ENCODE peak calls at places on chromosomes 4 and X, in six cellular contexts. One of them, this sample, is unnamed.

GRCh38 chrX:19599253-19599652 is 83.9 kb upstream of the MAP3K15 start:
- DNase-seq in AG04450: no peak
- DNase-seq in PC-9: no peak
- DNase-seq in T-helper 17 cell: no peak
- DNase-seq in right atrium auricular region: no peak
- DNase-seq in ascending aorta: no peak
- DNase-seq in this sample: no peak

GRCh38 chrX:10773318-10773717 is 152.9 kb upstream of the MID1 start:
- DNase-seq in AG04450: no peak
- DNase-seq in PC-9: no peak
- DNase-seq in T-helper 17 cell: no peak
- DNase-seq in right atrium auricular region: no peak
- DNase-seq in ascending aorta: no peak
- DNase-seq in this sample: no peak

GRCh38 chrX:107673933-107674479 is 45.7 kb downstream of the PRPS1 start:
- DNase-seq in AG04450: no peak
- DNase-seq in PC-9: peak; percentile 75
- DNase-seq in T-helper 17 cell: peak; percentile 77
- DNase-seq in right atrium auricular region: peak; percentile 93
- DNase-seq in ascending aorta: peak; percentile 95
- DNase-seq in this sample: peak; percentile 29

GRCh38 chr4:13615162-13615561 is 12.4 kb downstream of the BOD1L1 start:
- DNase-seq in AG04450: no peak
- DNase-seq in PC-9: no peak
- DNase-seq in T-helper 17 cell: no peak
- DNase-seq in right atrium auricular region: no peak
- DNase-seq in ascending aorta: no peak
- DNase-seq in this sample: no peak

GRCh38 chr4:75254745-75255144 is 259.5 kb downstream of the RCHY1 start:
- DNase-seq in AG04450: no peak
- DNase-seq in PC-9: no peak
- DNase-seq in T-helper 17 cell: no peak
- DNase-seq in right atrium auricular region: no peak
- DNase-seq in ascending aorta: no peak
- DNase-seq in this sample: no peak

GRCh38 chr4:7466904-7467303 is 32.2 kb upstream of the PSAPL1 start:
- DNase-seq in AG04450: no peak
- DNase-seq in PC-9: no peak
- DNase-seq in T-helper 17 cell: no peak
- DNase-seq in right atrium auricular region: no peak
- DNase-seq in ascending aorta: no peak
- DNase-seq in this sample: no peak

GRCh38 chrX:11998944-11999343 is 139.3 kb upstream of the FRMPD4 start:
- DNase-seq in AG04450: no peak
- DNase-seq in PC-9: no peak
- DNase-seq in T-helper 17 cell: no peak
- DNase-seq in right atrium auricular region: no peak
- DNase-seq in ascending aorta: no peak
- DNase-seq in this sample: no peak

GRCh38 chr4:6343950-6344408 is 74.3 kb downstream of the WFS1 start:
- DNase-seq in AG04450: peak; percentile 18
- DNase-seq in PC-9: peak; percentile 74
- DNase-seq in T-helper 17 cell: no peak
- DNase-seq in right atrium auricular region: no peak
- DNase-seq in ascending aorta: no peak
- DNase-seq in this sample: no peak

GRCh38 chr4:168955674-168956073 is 54.4 kb downstream of the CBR4 start:
- DNase-seq in AG04450: no peak
- DNase-seq in PC-9: no peak
- DNase-seq in T-helper 17 cell: no peak
- DNase-seq in right atrium auricular region: no peak
- DNase-seq in ascending aorta: no peak
- DNase-seq in this sample: no peak

GRCh38 chr4:153222162-153222789 is 18.0 kb downstream of the TRIM2 start:
- DNase-seq in AG04450: peak; percentile 59
- DNase-seq in PC-9: no peak
- DNase-seq in T-helper 17 cell: no peak
- DNase-seq in right atrium auricular region: peak; percentile 80
- DNase-seq in ascending aorta: peak; percentile 83
- DNase-seq in this sample: no peak

GRCh38 chrX:27619975-27620374 is 29.8 kb downstream of the DCAF8L2 start:
- DNase-seq in AG04450: no peak
- DNase-seq in PC-9: no peak
- DNase-seq in T-helper 17 cell: no peak
- DNase-seq in right atrium auricular region: no peak
- DNase-seq in ascending aorta: no peak
- DNase-seq in this sample: no peak

GRCh38 chrX:151505796-151506195 is 57.7 kb upstream of the PASD1 start:
- DNase-seq in AG04450: no peak
- DNase-seq in PC-9: peak; percentile 22
- DNase-seq in T-helper 17 cell: no peak
- DNase-seq in right atrium auricular region: no peak
- DNase-seq in ascending aorta: no peak
- DNase-seq in this sample: no peak

GRCh38 chrX:56729152-56729557 is at the start of gene NBDY:
- DNase-seq in AG04450: no peak
- DNase-seq in PC-9: peak; percentile 59
- DNase-seq in T-helper 17 cell: no peak
- DNase-seq in right atrium auricular region: peak; percentile 62
- DNase-seq in ascending aorta: peak; percentile 64
- DNase-seq in this sample: peak; percentile 12

GRCh38 chr4:106583567-106583966 is 215.0 kb upstream of the GIMD1 start:
- DNase-seq in AG04450: peak; percentile 63
- DNase-seq in PC-9: no peak
- DNase-seq in T-helper 17 cell: no peak
- DNase-seq in right atrium auricular region: no peak
- DNase-seq in ascending aorta: no peak
- DNase-seq in this sample: no peak

GRCh38 chrX:41145920-41146608 is 60.8 kb downstream of the USP9X start:
- DNase-seq in AG04450: peak; percentile 43
- DNase-seq in PC-9: no peak
- DNase-seq in T-helper 17 cell: no peak
- DNase-seq in right atrium auricular region: no peak
- DNase-seq in ascending aorta: no peak
- DNase-seq in this sample: no peak

GRCh38 chrX:39677987-39678840 is 419.5 kb downstream of the BCOR start:
- DNase-seq in AG04450: no peak
- DNase-seq in PC-9: no peak
- DNase-seq in T-helper 17 cell: no peak
- DNase-seq in right atrium auricular region: no peak
- DNase-seq in ascending aorta: no peak
- DNase-seq in this sample: no peak

GRCh38 chrX:134721766-134722532 is 63.7 kb upstream of the PLAC1 start:
- DNase-seq in AG04450: no peak
- DNase-seq in PC-9: no peak
- DNase-seq in T-helper 17 cell: no peak
- DNase-seq in right atrium auricular region: no peak
- DNase-seq in ascending aorta: no peak
- DNase-seq in this sample: no peak

GRCh38 chr4:15778742-15779231 is 659 bp downstream of the CD38 start:
- DNase-seq in AG04450: no peak
- DNase-seq in PC-9: peak; percentile 15
- DNase-seq in T-helper 17 cell: no peak
- DNase-seq in right atrium auricular region: no peak
- DNase-seq in ascending aorta: no peak
- DNase-seq in this sample: peak; percentile 17

GRCh38 chr4:82509029-82509428 is 52.8 kb downstream of the TMEM150C start:
- DNase-seq in AG04450: no peak
- DNase-seq in PC-9: no peak
- DNase-seq in T-helper 17 cell: no peak
- DNase-seq in right atrium auricular region: no peak
- DNase-seq in ascending aorta: no peak
- DNase-seq in this sample: no peak

DNA sequence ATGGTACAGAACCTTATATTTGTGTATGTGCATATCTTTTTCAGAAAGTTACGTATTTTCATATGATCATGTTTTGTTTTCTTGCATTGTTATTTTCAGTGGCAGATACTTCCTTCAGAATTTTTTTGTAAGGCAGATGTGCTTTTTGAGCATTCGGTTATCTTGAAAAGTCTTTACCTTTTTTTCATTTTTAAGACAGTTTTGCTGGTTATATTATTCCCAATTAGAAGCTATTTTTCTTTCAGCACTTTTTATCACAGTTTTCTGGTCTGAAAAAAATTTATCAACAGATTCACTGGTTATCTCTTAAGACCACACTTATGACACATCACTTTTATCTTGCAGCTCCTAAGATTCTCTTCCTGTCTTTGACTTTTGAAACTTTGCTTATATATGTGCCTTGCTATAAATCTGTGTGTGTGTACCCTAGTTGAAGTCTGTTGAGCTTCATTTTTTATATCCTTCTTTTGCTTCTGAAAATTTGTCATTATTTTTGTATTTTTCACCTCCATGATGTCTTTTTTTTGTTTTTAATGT is 53.1 kb downstream of the ZNF732 start:
- DNase-seq in AG04450: no peak
- DNase-seq in PC-9: no peak
- DNase-seq in T-helper 17 cell: no peak
- DNase-seq in right atrium auricular region: no peak
- DNase-seq in ascending aorta: no peak
- DNase-seq in this sample: no peak
- H3K9me3 ChIP-seq in AG04450: peaks cover 18% of the 10 kb centered on the region
- H3K9me3 ChIP-seq in PC-9: no peaks in the 10 kb centered on the region
- H3K9me3 ChIP-seq in T-helper 17 cell: peaks cover 17% of the 10 kb centered on the region
- H3K9me3 ChIP-seq in right atrium auricular region: peaks cover 29% of the 10 kb centered on the region
- H3K9me3 ChIP-seq in ascending aorta: peaks cover 54% of the 10 kb centered on the region
- H3K9me3 ChIP-seq in this sample: no peaks in the 10 kb centered on the region

DNA sequence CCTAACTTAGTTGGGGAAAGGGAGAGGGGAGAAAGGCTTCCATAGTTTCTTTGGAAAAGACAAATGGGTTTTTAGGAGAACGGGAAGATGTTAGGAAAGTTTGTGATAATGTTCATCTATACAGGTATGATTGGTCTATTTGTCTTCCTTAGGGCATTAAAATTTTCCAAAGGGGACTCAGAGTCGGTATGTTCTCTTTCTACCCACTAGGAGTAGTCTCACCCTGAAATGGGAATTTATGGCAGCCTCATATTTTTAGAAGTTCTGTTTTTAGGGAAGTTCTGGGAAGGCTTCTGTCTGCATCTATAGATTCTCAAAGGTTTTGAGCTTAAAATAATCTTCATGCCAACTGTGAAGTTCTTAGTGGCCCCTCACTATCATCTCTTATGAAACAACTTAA is 637.3 kb downstream of the ADGRL3 start:
- DNase-seq in AG04450: no peak
- DNase-seq in PC-9: no peak
- DNase-seq in T-helper 17 cell: no peak
- DNase-seq in right atrium auricular region: no peak
- DNase-seq in ascending aorta: no peak
- DNase-seq in this sample: no peak
- H3K9me3 ChIP-seq in AG04450: no peaks in the 10 kb centered on the region
- H3K9me3 ChIP-seq in PC-9: no peaks in the 10 kb centered on the region
- H3K9me3 ChIP-seq in T-helper 17 cell: peaks cover 3% of the 10 kb centered on the region
- H3K9me3 ChIP-seq in right atrium auricular region: no peaks in the 10 kb centered on the region
- H3K9me3 ChIP-seq in ascending aorta: no peaks in the 10 kb centered on the region
- H3K9me3 ChIP-seq in this sample: no peaks in the 10 kb centered on the region

GRCh38 chrX:136201601-136202000 is 49.6 kb downstream of the MAP7D3 start:
- DNase-seq in AG04450: no peak
- DNase-seq in PC-9: no peak
- DNase-seq in T-helper 17 cell: no peak
- DNase-seq in right atrium auricular region: no peak
- DNase-seq in ascending aorta: no peak
- DNase-seq in this sample: no peak

GRCh38 chrX:136203438-136203837 is 47.8 kb downstream of the MAP7D3 start:
- DNase-seq in AG04450: no peak
- DNase-seq in PC-9: no peak
- DNase-seq in T-helper 17 cell: no peak
- DNase-seq in right atrium auricular region: no peak
- DNase-seq in ascending aorta: no peak
- DNase-seq in this sample: no peak

GRCh38 chrX:136204571-136204970 is 46.6 kb downstream of the MAP7D3 start:
- DNase-seq in AG04450: no peak
- DNase-seq in PC-9: peak; percentile 45
- DNase-seq in T-helper 17 cell: peak; percentile 15
- DNase-seq in right atrium auricular region: peak; percentile 81
- DNase-seq in ascending aorta: peak; percentile 84
- DNase-seq in this sample: no peak

GRCh38 chrX:136200466-136200865 is 50.7 kb downstream of the MAP7D3 start:
- DNase-seq in AG04450: no peak
- DNase-seq in PC-9: no peak
- DNase-seq in T-helper 17 cell: no peak
- DNase-seq in right atrium auricular region: no peak
- DNase-seq in ascending aorta: no peak
- DNase-seq in this sample: no peak

GRCh38 chrX:136202889-136203288 is 48.3 kb downstream of the MAP7D3 start:
- DNase-seq in AG04450: no peak
- DNase-seq in PC-9: no peak
- DNase-seq in T-helper 17 cell: no peak
- DNase-seq in right atrium auricular region: no peak
- DNase-seq in ascending aorta: no peak
- DNase-seq in this sample: no peak
- H3K9me3 ChIP-seq in AG04450: no peaks in the 10 kb centered on the region
- H3K9me3 ChIP-seq in PC-9: no peaks in the 10 kb centered on the region
- H3K9me3 ChIP-seq in T-helper 17 cell: no peaks in the 10 kb centered on the region
- H3K9me3 ChIP-seq in right atrium auricular region: no peaks in the 10 kb centered on the region
- H3K9me3 ChIP-seq in ascending aorta: no peaks in the 10 kb centered on the region
- H3K9me3 ChIP-seq in this sample: no peaks in the 10 kb centered on the region

GRCh38 chrX:71604796-71605568 is 13.3 kb downstream of the CXCR3 start:
- DNase-seq in AG04450: no peak
- DNase-seq in PC-9: no peak
- DNase-seq in T-helper 17 cell: no peak
- DNase-seq in right atrium auricular region: no peak
- DNase-seq in ascending aorta: no peak
- DNase-seq in this sample: no peak

GRCh38 chrX:71607488-71607887 is 10.8 kb downstream of the CXCR3 start:
- DNase-seq in AG04450: no peak
- DNase-seq in PC-9: no peak
- DNase-seq in T-helper 17 cell: no peak
- DNase-seq in right atrium auricular region: no peak
- DNase-seq in ascending aorta: no peak
- DNase-seq in this sample: no peak

GRCh38 chrX:71609095-71609750 is 9.1 kb downstream of the CXCR3 start:
- DNase-seq in AG04450: no peak
- DNase-seq in PC-9: no peak
- DNase-seq in T-helper 17 cell: no peak
- DNase-seq in right atrium auricular region: no peak
- DNase-seq in ascending aorta: no peak
- DNase-seq in this sample: no peak

GRCh38 chrX:71604141-71604540 is 14.2 kb downstream of the CXCR3 start:
- DNase-seq in AG04450: no peak
- DNase-seq in PC-9: no peak
- DNase-seq in T-helper 17 cell: no peak
- DNase-seq in right atrium auricular region: no peak
- DNase-seq in ascending aorta: no peak
- DNase-seq in this sample: no peak

DNA sequence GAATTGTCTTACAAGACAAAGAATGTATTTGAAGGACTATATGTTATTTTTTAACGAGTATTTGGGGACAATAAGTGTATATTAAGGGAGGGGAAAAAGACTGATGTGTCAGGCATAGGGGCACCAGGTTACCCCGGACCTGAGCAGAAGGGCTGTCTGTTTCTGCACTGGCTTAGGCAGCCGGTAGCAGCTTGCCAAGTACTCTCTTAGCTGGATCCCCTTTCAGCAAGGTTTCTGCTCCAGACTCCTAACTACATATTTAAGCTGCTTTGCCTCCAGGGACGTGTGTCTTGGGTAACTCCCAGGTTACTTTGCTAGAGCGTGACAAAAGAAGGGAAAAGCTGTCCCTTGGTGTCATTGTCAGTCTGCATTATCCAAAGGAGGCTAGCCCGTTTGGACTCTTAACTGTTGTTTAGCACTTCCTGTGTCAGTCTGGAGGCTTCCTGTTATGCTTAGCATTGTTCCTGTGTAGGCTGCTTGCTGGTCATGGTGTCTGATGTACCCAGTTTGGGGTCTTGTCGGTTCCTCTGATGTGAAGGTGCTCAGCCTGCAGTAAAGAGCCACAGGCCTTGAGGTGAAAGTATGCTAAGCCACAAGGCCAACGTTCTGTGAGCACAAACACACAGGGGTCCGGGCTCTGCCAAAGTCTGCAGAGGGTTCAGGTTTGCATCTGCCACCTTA is 11.6 kb downstream of the CXCR3 start:
- DNase-seq in AG04450: no peak
- DNase-seq in PC-9: no peak
- DNase-seq in T-helper 17 cell: no peak
- DNase-seq in right atrium auricular region: no peak
- DNase-seq in ascending aorta: no peak
- DNase-seq in this sample: no peak
- H3K9me3 ChIP-seq in AG04450: no peaks in the 10 kb centered on the region
- H3K9me3 ChIP-seq in PC-9: no peaks in the 10 kb centered on the region
- H3K9me3 ChIP-seq in T-helper 17 cell: peaks cover 6% of the 10 kb centered on the region
- H3K9me3 ChIP-seq in right atrium auricular region: no peaks in the 10 kb centered on the region
- H3K9me3 ChIP-seq in ascending aorta: no peaks in the 10 kb centered on the region
- H3K9me3 ChIP-seq in this sample: no peaks in the 10 kb centered on the region